ENCODE peak calls at places on chromosomes 5 and 9, in six cellular contexts. H, T, I, P, Q and E are unnamed samples.

GRCh38 chr5:38060354-38060753 is 198.0 kb upstream of the EGFLAM start:
- DNase-seq in H (no peak), I (peak; percentile 85), Q (no peak), T (no peak), P (no peak), E (peak; percentile 69)

GRCh38 chr9:133522073-133522910 is 2.5 kb downstream of the MYMK start:
- DNase-seq in H (no peak), Q (no peak), P (peak; percentile 42), T (no peak), I (no peak), E (no peak)

GRCh38 chr9:137504432-137504777 is 45.3 kb upstream of the NSMF start:
- DNase-seq in I (no peak), T (no peak), Q (no peak), P (no peak), H (peak; percentile 20), E (no peak)

GRCh38 chr9:37963936-37964739 is 60.2 kb upstream of the SLC25A51 start:
- DNase-seq in Q (no peak), T (peak; percentile 76), I (peak; percentile 90), P (peak; percentile 52), H (no peak), E (peak; percentile 87)

GRCh38 chr9:124661184-124661755 is 109.8 kb downstream of the NR6A1 start:
- DNase-seq in P (no peak), T (peak; percentile 85), Q (no peak), I (peak; percentile 20), H (no peak), E (peak; percentile 20)

GRCh38 chr9:21872696-21873095 is 70.3 kb downstream of the MTAP start:
- DNase-seq in T (no peak), Q (no peak), I (peak; percentile 43), H (no peak), P (no peak), E (no peak)

GRCh38 chr5:179373101-179373934 is 28.1 kb upstream of the ADAMTS2 start:
- DNase-seq in T (no peak), P (no peak), H (peak; percentile 85), I (no peak), Q (no peak), E (no peak)

GRCh38 chr9:124708633-124709032 is 62.5 kb downstream of the NR6A1 start:
- DNase-seq in P (peak; percentile 32), I (peak; percentile 99), T (no peak), Q (no peak), H (no peak), E (no peak)

GRCh38 chr5:138083702-138084101 is at the start of gene WNT8A:
- DNase-seq in Q (no peak), T (no peak), P (no peak), I (no peak), H (peak; percentile 64), E (no peak)

GRCh38 chr9:94149696-94150095 is 65.4 kb downstream of the PTPDC1 start:
- DNase-seq in I (no peak), T (no peak), P (no peak), Q (no peak), H (no peak), E (no peak)

GRCh38 chr5:82244151-82244550 is 34.0 kb downstream of the RPS23 start:
- DNase-seq in H (no peak), I (no peak), Q (no peak), P (no peak), T (no peak), E (no peak)

GRCh38 chr5:2007906-2008437 is 125.2 kb upstream of the IRX4 start:
- DNase-seq in I (no peak), H (peak; percentile 71), T (peak; percentile 65), Q (no peak), P (no peak), E (no peak)

GRCh38 chr5:1027631-1028441 is 19.2 kb downstream of the NKD2 start:
- DNase-seq in T (no peak), I (no peak), H (peak; percentile 62), P (no peak), Q (no peak), E (no peak)

GRCh38 chr9:36803951-36804350 is 230.1 kb downstream of the PAX5 start:
- DNase-seq in T (peak; percentile 72), Q (no peak), P (no peak), H (no peak), I (no peak), E (no peak)

GRCh38 chr5:30809907-30810306 is 383.6 kb upstream of the CDH6 start:
- DNase-seq in Q (no peak), I (no peak), T (no peak), P (no peak), H (no peak), E (no peak)

GRCh38 chr5:149935431-149935901 is 9.1 kb downstream of the PDE6A start:
- DNase-seq in T (no peak), Q (no peak), I (no peak), H (no peak), P (no peak), E (no peak)

GRCh38 chr9:115146581-115147021 is 28.6 kb upstream of the TNC start:
- DNase-seq in T (peak; percentile 80), P (no peak), Q (no peak), H (no peak), I (peak; percentile 99), E (peak; percentile 86)

GRCh38 chr5:134902071-134902801 is 2.7 kb upstream of the PCBD2 start:
- DNase-seq in I (peak; percentile 26), T (no peak), P (no peak), Q (no peak), H (no peak), E (peak; percentile 13)

GRCh38 chr9:97406620-97407177 is 5.2 kb upstream of the TDRD7 start:
- DNase-seq in H (no peak), T (no peak), I (no peak), Q (no peak), P (no peak), E (no peak)

GRCh38 chr9:71760901-71761300 is 7.4 kb downstream of the CEMIP2 start:
- DNase-seq in H (peak; percentile 21), Q (no peak), I (no peak), P (no peak), T (peak; percentile 52), E (no peak)

GRCh38 chr9:133836001-133836758 is 98.0 kb upstream of the SARDH start:
- DNase-seq in Q (no peak), I (no peak), H (peak; percentile 71), P (no peak), T (no peak), E (no peak)

GRCh38 chr5:168603776-168604175 is 24.6 kb upstream of the PANK3 start:
- DNase-seq in Q (no peak), P (no peak), I (no peak), T (no peak), H (no peak), E (peak; percentile 46)

GRCh38 chr5:93343570-93343969 is 237.4 kb downstream of the NR2F1-AS1 start:
- DNase-seq in T (peak; percentile 35), I (no peak), H (no peak), Q (no peak), P (no peak), E (no peak)

GRCh38 chr9:135379540-135380267 is 99.9 kb upstream of the PPP1R26 start:
- DNase-seq in P (no peak), I (peak; percentile 29), T (no peak), H (no peak), Q (no peak), E (peak; percentile 23)